ENCODE peak calls at places on chromosomes 2 and 18, in nine cellular contexts. H is right lobe of liver, G is H54, S is stomach, U is GM12878, M is vagina, E is Peyer's patch, P is K562, O is body of pancreas. A is an unnamed sample.

GRCh38 chr2:230537531-230537976 is 121.6 kb downstream of the SP100 start:
- DNase-seq in O (no peak), U (peak), H (no peak), E (no peak), S (no peak), M (no peak), G (no peak), P (no peak), A (no peak)

GRCh38 chr2:15334650-15335326 is 226.3 kb downstream of the NBAS start:
- DNase-seq in G (no peak), M (no peak), P (no peak), O (no peak), S (no peak), E (no peak), U (no peak), H (no peak), A (no peak)

GRCh38 chr2:72010647-72011355 is 136.9 kb downstream of the CYP26B1 start:
- DNase-seq in O (no peak), E (no peak), P (no peak), H (no peak), M (peak), S (no peak), U (no peak), G (no peak), A (no peak)

GRCh38 chr18:54882318-54882717 is 54.0 kb downstream of the RAB27B start:
- DNase-seq in E (no peak), S (no peak), O (no peak), U (no peak), M (no peak), G (no peak), H (no peak), P (no peak), A (no peak)

GRCh38 chr2:120817136-120817955 is 81.7 kb downstream of the GLI2 start:
- DNase-seq in S (no peak), H (peak), M (no peak), U (no peak), O (no peak), P (no peak), E (peak), G (no peak), A (no peak)

GRCh38 chr2:20356042-20356441 is 5.4 kb upstream of the PUM2 start:
- DNase-seq in O (no peak), M (no peak), G (no peak), P (no peak), E (no peak), U (no peak), H (peak), S (no peak), A (no peak)

GRCh38 chr2:162258686-162259085 is 15.4 kb upstream of the FAP start:
- DNase-seq in U (no peak), G (no peak), P (no peak), O (no peak), E (no peak), M (no peak), H (no peak), S (no peak), A (no peak)

GRCh38 chr18:62420513-62421209 is 95.6 kb downstream of the TNFRSF11A start:
- DNase-seq in O (peak), H (no peak), P (peak), G (no peak), U (peak), E (no peak), M (no peak), S (peak), A (no peak)

GRCh38 chr18:67618061-67618460 is 101.5 kb upstream of the DSEL start:
- DNase-seq in U (no peak), G (no peak), H (no peak), O (no peak), S (no peak), P (no peak), M (no peak), E (no peak), A (no peak)

GRCh38 chr2:9135804-9136558 is 70.6 kb upstream of the ASAP2 start:
- DNase-seq in S (no peak), P (no peak), M (no peak), G (no peak), E (no peak), U (no peak), H (no peak), O (no peak), A (no peak)

GRCh38 chr2:218026676-218027425 is 24.1 kb upstream of the TNS1 start:
- DNase-seq in O (peak), E (peak), H (no peak), M (peak), U (no peak), P (no peak), S (peak), G (no peak), A (peak)

GRCh38 chr2:160666019-160666676 is 172.5 kb upstream of the RBMS1 start:
- DNase-seq in S (no peak), O (peak), E (no peak), P (no peak), U (peak), H (no peak), G (peak), M (no peak), A (no peak)
- TF ChIP-seq POLR2A in S (no peak), O (no peak), E (no peak), P (no peak), U (no peak), H (no peak), G (no peak), M (no peak), A (no peak)

GRCh38 chr2:102141915-102142828 is at the start of gene IL1R1:
- DNase-seq in H (peak), P (peak), O (peak), E (peak), M (no peak), U (no peak), G (peak), S (peak), A (peak)
- TF ChIP-seq POLR2A in H (peak), P (no peak), O (peak), E (no peak), M (peak), U (no peak), G (no peak), S (no peak), A (peak)

DNA sequence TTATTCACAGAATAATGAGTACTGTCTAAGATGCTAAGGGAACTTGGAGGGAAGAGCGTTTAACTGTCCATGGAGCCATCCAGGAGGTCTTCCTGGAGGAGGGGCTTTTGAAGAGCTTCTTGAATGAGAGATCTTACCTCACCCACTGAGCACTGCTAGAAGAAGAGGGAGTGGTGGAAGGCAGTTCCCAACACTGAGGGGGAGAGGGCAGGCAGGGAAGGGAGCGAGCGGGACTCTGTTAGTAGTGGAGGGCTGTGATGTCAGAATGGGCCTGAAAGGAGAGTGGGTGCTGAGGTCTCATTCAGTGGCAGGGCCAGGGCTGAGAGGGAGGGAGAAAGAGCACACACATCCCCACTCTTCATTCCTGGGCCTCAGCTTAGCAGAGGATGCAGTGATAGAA is 65.0 kb downstream of the NCK2 start:
- DNase-seq in S (no peak), E (no peak), H (no peak), O (no peak), U (no peak), M (peak), P (no peak), G (no peak), A (no peak)
- TF ChIP-seq POLR2A in S (no peak), E (no peak), H (no peak), O (no peak), U (no peak), M (no peak), P (no peak), G (no peak), A (no peak)

GRCh38 chr2:201118957-201119848 is 3.2 kb downstream of the CFLAR start:
- DNase-seq in U (no peak), P (no peak), S (no peak), E (no peak), G (no peak), H (no peak), O (peak), M (no peak), A (no peak)

GRCh38 chr2:201116115-201116958 is at the start of gene CFLAR:
- DNase-seq in E (peak), H (peak), O (peak), S (peak), M (no peak), U (no peak), G (peak), P (peak), A (peak)

GRCh38 chr2:201118121-201118956 is 2.4 kb downstream of the CFLAR start:
- DNase-seq in M (no peak), S (peak), P (peak), U (no peak), E (peak), O (peak), H (peak), G (peak), A (peak)

GRCh38 chr2:201114846-201115245 is 1.1 kb upstream of the CFLAR start:
- DNase-seq in O (no peak), M (no peak), P (no peak), E (no peak), S (no peak), G (no peak), U (no peak), H (no peak), A (no peak)

DNA sequence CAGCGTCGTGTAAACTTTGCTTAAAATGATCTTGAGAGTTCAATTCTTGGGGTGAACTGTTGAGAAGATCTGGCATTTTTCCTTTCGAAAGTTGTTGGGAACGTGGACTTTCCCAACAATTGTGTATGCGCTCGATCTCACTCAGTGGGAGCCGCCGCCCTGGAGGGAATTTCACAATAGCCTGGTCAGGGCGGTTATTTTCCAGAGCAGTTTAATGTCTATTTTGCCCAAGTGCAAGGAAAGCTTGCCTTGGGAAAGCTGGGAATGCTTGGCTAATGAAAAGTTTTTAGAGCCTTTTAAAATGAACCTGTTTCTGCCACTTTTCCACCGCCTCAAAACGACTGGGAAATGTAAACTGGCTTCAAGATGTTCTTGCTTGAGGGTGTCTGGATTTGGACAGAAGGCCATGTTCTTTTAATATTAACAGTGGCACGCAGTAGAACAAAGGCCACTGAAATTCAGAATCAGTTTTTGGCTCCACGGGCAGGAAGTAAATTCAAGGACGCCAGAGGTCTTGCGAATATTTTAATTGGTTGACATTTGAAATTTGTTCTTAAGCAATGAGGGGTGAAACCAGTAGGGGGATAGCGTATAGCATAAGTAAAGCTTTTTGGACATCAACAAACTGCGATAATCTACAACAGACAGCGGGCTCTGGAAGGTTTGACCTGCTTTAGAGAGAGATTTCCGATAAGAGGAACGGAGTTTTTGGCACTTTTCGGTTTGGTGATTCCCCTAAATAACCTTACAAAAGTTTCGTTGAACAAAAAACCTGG is 1.2 kb downstream of the CFLAR start:
- DNase-seq in E (no peak), P (no peak), O (peak), S (peak), M (no peak), G (no peak), U (no peak), H (peak), A (peak)
- TF ChIP-seq POLR2A in E (peak), P (no peak), O (peak), S (no peak), M (no peak), G (no peak), U (peak), H (peak), A (peak)

DNA sequence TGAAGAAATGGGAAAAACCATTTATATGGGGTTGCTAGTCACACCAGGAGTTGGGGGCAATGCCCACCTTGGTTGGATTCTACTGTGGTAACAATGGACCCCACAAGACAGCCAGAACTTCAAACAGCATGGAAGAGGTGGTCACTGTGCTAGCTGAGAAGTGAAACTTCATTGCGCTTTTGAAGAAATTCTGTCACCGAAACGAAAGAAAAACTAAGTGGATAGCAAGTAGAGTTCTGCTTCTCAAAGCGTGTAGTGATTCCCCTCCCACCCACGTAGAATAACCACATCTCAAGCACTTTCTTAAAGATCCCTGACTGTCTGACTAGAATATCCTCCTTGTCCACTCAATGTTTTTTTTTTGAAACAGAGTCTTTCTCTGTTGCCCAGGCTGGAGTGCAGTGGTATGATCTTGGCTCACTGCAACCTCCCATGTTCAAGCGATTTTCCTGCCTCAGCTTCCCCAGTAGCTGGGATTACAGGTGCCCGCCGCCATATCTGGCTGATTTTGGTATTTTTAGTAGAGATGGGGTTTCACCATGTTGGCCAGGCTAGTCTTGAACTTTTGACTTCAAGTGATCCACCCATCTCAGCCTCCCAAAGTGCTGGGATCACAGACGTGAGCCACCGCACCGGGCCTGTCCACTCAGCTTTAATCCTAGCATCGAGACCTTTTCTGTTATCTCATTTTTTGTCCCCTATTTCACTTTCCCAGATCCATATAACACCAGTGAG is 30.1 kb upstream of the CCL20 start:
- DNase-seq in M (no peak), U (peak), G (no peak), E (no peak), P (no peak), S (no peak), H (no peak), O (no peak), A (no peak)
- TF ChIP-seq POLR2A in M (no peak), U (peak), G (no peak), E (no peak), P (no peak), S (no peak), H (no peak), O (no peak), A (no peak)

GRCh38 chr2:64643838-64644219 is 9.9 kb downstream of the SERTAD2 start:
- DNase-seq in P (no peak), U (no peak), S (no peak), G (no peak), H (no peak), O (no peak), M (no peak), E (no peak), A (no peak)

GRCh38 chr2:64644240-64645013 is 9.3 kb downstream of the SERTAD2 start:
- DNase-seq in S (peak), G (peak), E (no peak), U (no peak), O (peak), H (peak), M (no peak), P (peak), A (peak)

GRCh38 chr2:64649013-64649484 is 4.7 kb downstream of the SERTAD2 start:
- DNase-seq in M (no peak), E (no peak), U (no peak), H (no peak), O (peak), G (no peak), P (peak), S (peak), A (peak)

GRCh38 chr2:64645014-64645418 is 8.7 kb downstream of the SERTAD2 start:
- DNase-seq in E (no peak), U (no peak), P (peak), H (no peak), O (peak), M (no peak), G (peak), S (peak), A (peak)

DNA sequence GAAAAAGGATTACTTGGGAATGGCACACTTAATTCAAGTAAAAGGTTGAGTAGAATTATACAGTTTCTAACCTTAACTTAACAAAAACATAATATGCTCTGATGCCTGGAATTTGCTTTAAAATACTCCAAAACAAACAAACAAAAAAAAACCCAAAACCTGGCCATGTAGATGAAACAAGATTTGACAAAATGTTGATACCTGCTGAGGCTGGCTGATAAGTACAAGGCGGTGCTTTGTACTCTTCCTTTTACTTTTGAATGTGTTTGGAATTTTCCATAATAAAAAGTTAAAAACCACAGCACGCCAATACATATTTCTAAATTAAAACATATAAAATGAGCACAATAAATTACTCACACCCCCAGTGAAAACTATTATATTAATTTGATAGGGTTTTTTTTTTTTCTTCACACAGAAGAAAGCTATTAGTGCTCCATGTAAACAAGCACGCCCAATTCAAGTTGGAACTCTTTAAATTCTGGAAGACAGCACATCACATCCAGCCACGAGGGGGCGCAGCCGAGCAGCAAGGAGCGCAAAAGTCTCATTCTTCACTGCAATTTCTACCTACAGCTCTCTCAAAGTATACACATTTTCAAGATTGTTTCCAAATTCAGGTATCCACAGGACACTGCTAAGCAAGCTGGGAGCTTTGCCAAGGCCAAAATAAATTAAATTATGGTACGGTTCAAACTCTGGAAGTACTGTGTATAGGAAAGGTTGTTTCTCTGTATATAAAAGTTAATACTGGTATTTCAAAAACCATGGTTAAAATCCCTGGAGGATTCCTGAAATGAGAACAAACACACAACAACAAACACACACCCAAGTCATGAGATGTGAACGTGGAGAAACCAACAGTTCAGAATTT is 7.5 kb downstream of the SERTAD2 start:
- DNase-seq in H (peak), O (peak), U (peak), E (peak), P (no peak), S (peak), G (no peak), M (no peak), A (peak)
- TF ChIP-seq POLR2A in H (no peak), O (no peak), U (no peak), E (no peak), P (no peak), S (no peak), G (no peak), M (no peak), A (no peak)

GRCh38 chr2:197307933-197308521 is 2.6 kb downstream of the ANKRD44 start:
- DNase-seq in H (no peak), S (no peak), E (no peak), M (no peak), O (no peak), P (no peak), G (no peak), U (no peak), A (no peak)
- TF ChIP-seq POLR2A in H (no peak), S (no peak), E (no peak), M (no peak), O (no peak), P (no peak), G (no peak), U (peak), A (no peak)

A was measured in adrenal gland.